ENCODE peak calls at places on chromosome 3, in seven cellular contexts. G, P, S, L, E, V and N are unnamed samples.

GRCh38 chr3:195103623-195104022 is 167.3 kb downstream of the XXYLT1 start:
- DNase-seq in G (no peak), P (no peak), S (no peak), L (no peak), E (peak), V (no peak), N (no peak)

GRCh38 chr3:42552830-42553229 is 28.9 kb downstream of the SEC22C start:
- DNase-seq in G (no peak), P (no peak), S (no peak), L (no peak), E (no peak), V (no peak), N (no peak)

GRCh38 chr3:194705227-194705626 is 19.5 kb downstream of the FAM43A start:
- DNase-seq in G (no peak), P (no peak), S (no peak), L (no peak), E (no peak), V (no peak), N (no peak)

GRCh38 chr3:172135766-172136729 is 96.7 kb downstream of the FNDC3B start:
- DNase-seq in G (no peak), P (no peak), S (no peak), L (peak), E (peak), V (peak), N (peak)

GRCh38 chr3:186653984-186654383 is 11.8 kb upstream of the HRG start:
- DNase-seq in G (peak), P (no peak), S (no peak), L (peak), E (no peak), V (peak), N (no peak)

GRCh38 chr3:21390856-21391255 is 360.2 kb downstream of the ZNF385D start:
- DNase-seq in G (no peak), P (no peak), S (no peak), L (peak), E (no peak), V (no peak), N (no peak)

GRCh38 chr3:46939578-46940405 is 36.8 kb downstream of the CCDC12 start:
- DNase-seq in G (no peak), P (peak), S (no peak), L (no peak), E (no peak), V (no peak), N (no peak)

GRCh38 chr3:49416867-49417266 is 4.6 kb downstream of the TCTA start:
- DNase-seq in G (no peak), P (no peak), S (peak), L (no peak), E (no peak), V (no peak), N (no peak)

GRCh38 chr3:18233987-18234716 is 191.0 kb downstream of the SATB1 start:
- DNase-seq in G (no peak), P (no peak), S (no peak), L (peak), E (no peak), V (no peak), N (no peak)

GRCh38 chr3:8143186-8143585 is 358.4 kb upstream of the LMCD1 start:
- DNase-seq in G (no peak), P (no peak), S (peak), L (no peak), E (no peak), V (no peak), N (no peak)

GRCh38 chr3:64238971-64239667 is 13.9 kb upstream of the PRICKLE2 start:
- DNase-seq in G (peak), P (peak), S (peak), L (peak), E (no peak), V (peak), N (peak)

GRCh38 chr3:128198313-128198712 is 45.0 kb downstream of the EEFSEC start:
- DNase-seq in G (no peak), P (no peak), S (no peak), L (no peak), E (no peak), V (no peak), N (no peak)

GRCh38 chr3:171018151-171018935 is 8.2 kb downstream of the SLC2A2 start:
- DNase-seq in G (no peak), P (no peak), S (no peak), L (peak), E (no peak), V (no peak), N (no peak)

GRCh38 chr3:24451461-24452099 is 43.1 kb downstream of the THRB start:
- DNase-seq in G (no peak), P (no peak), S (peak), L (no peak), E (no peak), V (peak), N (no peak)

GRCh38 chr3:148466143-148466542 is 231.6 kb upstream of the AGTR1 start:
- DNase-seq in G (no peak), P (no peak), S (peak), L (peak), E (peak), V (no peak), N (no peak)

GRCh38 chr3:52245322-52246263 is at the start of gene PPM1M:
- DNase-seq in G (peak), P (peak), S (peak), L (peak), E (peak), V (peak), N (no peak)

GRCh38 chr3:52246728-52247454 is 1.3 kb downstream of the PPM1M start:
- DNase-seq in G (no peak), P (peak), S (no peak), L (no peak), E (no peak), V (no peak), N (no peak)

GRCh38 chr3:52242039-52242438 is 3.1 kb upstream of the TWF2 start:
- DNase-seq in G (no peak), P (no peak), S (no peak), L (no peak), E (no peak), V (no peak), N (no peak)

GRCh38 chr3:52246264-52246620 is 683 bp downstream of the PPM1M start:
- DNase-seq in G (no peak), P (no peak), S (no peak), L (no peak), E (no peak), V (no peak), N (no peak)

GRCh38 chr3:52244061-52244628 is 1.4 kb upstream of the PPM1M start:
- DNase-seq in G (no peak), P (peak), S (peak), L (no peak), E (peak), V (no peak), N (no peak)
- H3K27ac ChIP-seq in G (no peak), P (peak), S (peak), L (no peak), E (peak), V (no peak), N (no peak)

GRCh38 chr3:146152841-146153240 is 8.1 kb downstream of the PLOD2 start:
- DNase-seq in G (no peak), P (no peak), S (no peak), L (peak), E (no peak), V (no peak), N (no peak)
- H3K4me3 ChIP-seq in G (no peak), P (no peak), S (no peak), L (no peak), E (no peak), V (no peak), N (no peak)

DNA sequence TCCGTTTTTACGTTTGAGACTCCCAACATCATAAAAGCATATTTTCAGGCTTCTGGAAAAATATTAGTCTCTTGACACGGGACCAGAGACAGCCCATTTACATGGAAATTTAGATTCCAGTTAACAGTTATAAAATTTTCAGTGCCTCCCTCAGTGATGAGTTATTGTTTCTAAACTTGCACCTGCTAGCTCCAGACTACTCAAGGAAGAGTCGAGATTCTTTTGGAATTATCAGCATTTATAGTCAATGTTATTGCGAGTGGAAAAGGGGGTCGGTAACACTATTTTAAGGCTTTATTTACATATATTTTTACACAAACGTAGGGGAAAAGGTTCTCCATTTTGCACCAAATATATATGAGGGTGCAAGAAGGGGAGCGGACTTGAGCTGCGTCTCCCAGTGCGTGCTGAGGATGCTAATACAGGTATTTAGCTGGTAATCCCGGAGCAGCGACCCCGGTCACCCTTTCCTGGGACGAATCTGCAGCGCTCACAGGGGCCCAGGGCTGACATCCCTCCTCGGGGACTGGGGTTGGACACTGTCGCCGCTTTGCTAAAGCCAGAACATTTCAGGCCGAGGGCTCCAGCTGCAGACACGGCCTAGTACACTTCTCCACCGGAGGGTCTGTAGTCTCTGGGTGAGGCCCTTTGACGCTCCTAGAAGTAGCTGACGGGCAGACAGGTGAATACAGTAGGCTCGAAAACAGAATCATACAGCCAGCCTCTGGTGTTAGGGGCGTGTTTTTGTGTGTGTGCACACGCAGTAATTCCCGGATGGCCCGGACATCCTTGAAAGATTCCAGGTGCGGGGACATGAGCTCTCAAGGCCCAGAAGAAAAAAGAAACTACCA is 729 bp upstream of the ZBTB11 start:
- DNase-seq in G (peak), P (no peak), S (peak), L (peak), E (no peak), V (no peak), N (no peak)
- TF ChIP-seq CTCF in G (no peak), P (no peak), S (no peak), L (peak), E (no peak), V (no peak), N (no peak)

GRCh38 chr3:15779111-15779510 is 18.7 kb downstream of the ANKRD28 start:
- DNase-seq in G (no peak), P (no peak), S (no peak), L (no peak), E (no peak), V (no peak), N (no peak)

GRCh38 chr3:15781131-15781530 is 16.6 kb downstream of the ANKRD28 start:
- DNase-seq in G (no peak), P (no peak), S (no peak), L (no peak), E (no peak), V (no peak), N (no peak)

GRCh38 chr3:15782429-15782828 is 15.3 kb downstream of the ANKRD28 start:
- DNase-seq in G (no peak), P (no peak), S (no peak), L (no peak), E (no peak), V (no peak), N (no peak)

GRCh38 chr3:15781637-15782402 is 16.0 kb downstream of the ANKRD28 start:
- DNase-seq in G (no peak), P (no peak), S (no peak), L (no peak), E (no peak), V (no peak), N (no peak)

DNA sequence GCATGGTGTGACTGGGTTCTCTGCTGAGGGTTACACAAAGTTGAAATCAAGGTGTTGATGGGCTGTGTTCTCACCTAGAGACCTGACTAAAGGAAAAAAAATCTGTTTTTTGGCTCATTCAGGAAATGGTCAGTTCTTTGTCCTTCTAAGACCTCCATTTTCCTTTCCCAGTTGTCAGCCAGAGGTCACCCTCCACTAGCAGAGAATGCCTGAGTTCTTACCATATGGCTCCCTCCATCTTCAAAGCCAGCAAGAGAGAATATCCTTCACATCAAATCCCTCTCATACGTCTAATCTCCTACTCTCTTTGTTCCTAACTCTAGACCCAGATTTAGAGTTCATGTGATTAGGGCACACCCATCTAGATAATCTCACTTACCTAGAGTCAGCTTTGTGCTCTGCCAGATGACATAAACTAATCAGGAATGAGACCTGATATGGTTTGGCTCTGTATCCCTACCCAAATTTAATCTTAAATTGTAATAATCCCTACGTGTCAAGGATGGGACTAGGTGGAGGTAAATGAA is 19.4 kb downstream of the ANKRD28 start:
- DNase-seq in G (no peak), P (no peak), S (no peak), L (no peak), E (no peak), V (no peak), N (no peak)
- H3K27ac ChIP-seq in G (no peak), P (no peak), S (no peak), L (no peak), E (no peak), V (peak), N (no peak)